ENCODE peak calls at places on chromosome 5, in five cellular contexts. One of them, this sample, is unnamed.

GRCh38 chr5:62115009-62115408 is 191.0 kb upstream of the KIF2A start:
- DNase-seq in PC-3: no peak
- DNase-seq in omental fat pad: no peak
- DNase-seq in fibroblast of mammary gland: no peak
- DNase-seq in NB4: peak; percentile 2
- DNase-seq in this sample: no peak

GRCh38 chr5:109688647-109688998 is 1.1 kb upstream of the MAN2A1 start:
- DNase-seq in NB4: peak; percentile 76
- DNase-seq in fibroblast of mammary gland: peak; percentile 63
- DNase-seq in PC-3: peak; percentile 34
- DNase-seq in omental fat pad: no peak
- DNase-seq in this sample: peak; percentile 78

GRCh38 chr5:17405976-17406876 is 91.8 kb upstream of the TAF11L2 start:
- DNase-seq in NB4: no peak
- DNase-seq in fibroblast of mammary gland: peak; percentile 68
- DNase-seq in PC-3: peak; percentile 51
- DNase-seq in omental fat pad: no peak
- DNase-seq in this sample: no peak

GRCh38 chr5:57012511-57012910 is 60.6 kb upstream of the MIER3 start:
- DNase-seq in fibroblast of mammary gland: no peak
- DNase-seq in PC-3: no peak
- DNase-seq in omental fat pad: no peak
- DNase-seq in NB4: no peak
- DNase-seq in this sample: no peak

GRCh38 chr5:98158440-98158839 is 615.0 kb upstream of the RGMB start:
- DNase-seq in fibroblast of mammary gland: no peak
- DNase-seq in omental fat pad: no peak
- DNase-seq in NB4: no peak
- DNase-seq in PC-3: no peak
- DNase-seq in this sample: no peak

GRCh38 chr5:150399158-150400019 is 13.3 kb downstream of the CD74 start:
- DNase-seq in NB4: no peak
- DNase-seq in fibroblast of mammary gland: no peak
- DNase-seq in omental fat pad: no peak
- DNase-seq in PC-3: no peak
- DNase-seq in this sample: no peak

GRCh38 chr5:72503888-72504491 is 3.2 kb downstream of the ZNF366 start:
- DNase-seq in NB4: peak; percentile 87
- DNase-seq in omental fat pad: no peak
- DNase-seq in PC-3: peak; percentile 79
- DNase-seq in fibroblast of mammary gland: peak; percentile 69
- DNase-seq in this sample: no peak

GRCh38 chr5:134975078-134975715 is 7.5 kb downstream of the CATSPER3 start:
- DNase-seq in PC-3: no peak
- DNase-seq in fibroblast of mammary gland: peak; percentile 48
- DNase-seq in NB4: peak; percentile 15
- DNase-seq in omental fat pad: no peak
- DNase-seq in this sample: no peak

GRCh38 chr5:126544087-126544740 is 50.8 kb downstream of the ALDH7A1 start:
- DNase-seq in fibroblast of mammary gland: peak; percentile 44
- DNase-seq in NB4: peak; percentile 60
- DNase-seq in omental fat pad: no peak
- DNase-seq in PC-3: peak; percentile 44
- DNase-seq in this sample: peak; percentile 61

GRCh38 chr5:24598926-24599325 is 45.9 kb downstream of the CDH10 start:
- DNase-seq in omental fat pad: no peak
- DNase-seq in NB4: no peak
- DNase-seq in fibroblast of mammary gland: no peak
- DNase-seq in PC-3: no peak
- DNase-seq in this sample: no peak

GRCh38 chr5:10655041-10655685 is 91.3 kb downstream of the ANKRD33B start:
- DNase-seq in PC-3: no peak
- DNase-seq in NB4: no peak
- DNase-seq in fibroblast of mammary gland: peak; percentile 28
- DNase-seq in omental fat pad: no peak
- DNase-seq in this sample: no peak

GRCh38 chr5:134503088-134503936 is 22.2 kb upstream of the JADE2 start:
- DNase-seq in PC-3: peak; percentile 96
- DNase-seq in omental fat pad: no peak
- DNase-seq in fibroblast of mammary gland: peak; percentile 99
- DNase-seq in NB4: peak; percentile 98
- DNase-seq in this sample: peak; percentile 65

GRCh38 chr5:55344392-55344992 is 36.7 kb downstream of the MTREX start:
- DNase-seq in fibroblast of mammary gland: peak; percentile 75
- DNase-seq in omental fat pad: peak; percentile 76
- DNase-seq in NB4: peak; percentile 58
- DNase-seq in PC-3: peak; percentile 68
- DNase-seq in this sample: peak; percentile 77

GRCh38 chr5:37837101-37838032 is 2.5 kb downstream of the GDNF start:
- DNase-seq in fibroblast of mammary gland: peak; percentile 78
- DNase-seq in NB4: peak; percentile 63
- DNase-seq in PC-3: peak; percentile 84
- DNase-seq in omental fat pad: peak; percentile 48
- DNase-seq in this sample: peak; percentile 71

GRCh38 chr5:62790348-62790747 is 211.7 kb downstream of the LRRC70 start:
- DNase-seq in PC-3: no peak
- DNase-seq in NB4: no peak
- DNase-seq in omental fat pad: no peak
- DNase-seq in fibroblast of mammary gland: peak; percentile 15
- DNase-seq in this sample: no peak

GRCh38 chr5:148968311-148968710 is 94.6 kb downstream of the SH3TC2 start:
- DNase-seq in omental fat pad: no peak
- DNase-seq in NB4: no peak
- DNase-seq in fibroblast of mammary gland: no peak
- DNase-seq in PC-3: peak; percentile 15
- DNase-seq in this sample: no peak

GRCh38 chr5:149217096-149217801 is 54.4 kb upstream of the AFAP1L1 start:
- DNase-seq in omental fat pad: no peak
- DNase-seq in NB4: no peak
- DNase-seq in PC-3: no peak
- DNase-seq in fibroblast of mammary gland: no peak
- DNase-seq in this sample: no peak

GRCh38 chr5:33781286-33781685 is 110.5 kb downstream of the ADAMTS12 start:
- DNase-seq in fibroblast of mammary gland: peak; percentile 95
- DNase-seq in PC-3: peak; percentile 24
- DNase-seq in omental fat pad: no peak
- DNase-seq in NB4: no peak
- DNase-seq in this sample: no peak

GRCh38 chr5:17256171-17256570 is 38.7 kb downstream of the BASP1 start:
- DNase-seq in PC-3: no peak
- DNase-seq in NB4: no peak
- DNase-seq in omental fat pad: no peak
- DNase-seq in fibroblast of mammary gland: peak; percentile 37
- DNase-seq in this sample: no peak

GRCh38 chr5:119537704-119538103 is 85.4 kb downstream of the HSD17B4 start:
- DNase-seq in PC-3: peak; percentile 84
- DNase-seq in omental fat pad: no peak
- DNase-seq in fibroblast of mammary gland: peak; percentile 9
- DNase-seq in NB4: no peak
- DNase-seq in this sample: no peak

GRCh38 chr5:135333737-135334515 is 65.1 kb downstream of the MACROH2A1 start:
- DNase-seq in omental fat pad: no peak
- DNase-seq in PC-3: no peak
- DNase-seq in NB4: no peak
- DNase-seq in fibroblast of mammary gland: peak; percentile 34
- DNase-seq in this sample: no peak

GRCh38 chr5:176132471-176133288 is 105.5 kb upstream of the SIMC1 start:
- DNase-seq in fibroblast of mammary gland: no peak
- DNase-seq in PC-3: no peak
- DNase-seq in omental fat pad: no peak
- DNase-seq in NB4: no peak
- DNase-seq in this sample: no peak

GRCh38 chr5:150492621-150493020 is 15.3 kb upstream of the NDST1 start:
- DNase-seq in NB4: no peak
- DNase-seq in omental fat pad: no peak
- DNase-seq in fibroblast of mammary gland: peak; percentile 82
- DNase-seq in PC-3: peak; percentile 73
- DNase-seq in this sample: no peak

GRCh38 chr5:148831590-148832565 is 5.5 kb downstream of the ADRB2 start:
- DNase-seq in fibroblast of mammary gland: no peak
- DNase-seq in NB4: peak; percentile 42
- DNase-seq in omental fat pad: no peak
- DNase-seq in PC-3: peak; percentile 60
- DNase-seq in this sample: no peak

GRCh38 chr5:142886211-142886610 is 116.0 kb downstream of the ARHGAP26 start:
- DNase-seq in omental fat pad: no peak
- DNase-seq in PC-3: no peak
- DNase-seq in fibroblast of mammary gland: peak; percentile 49
- DNase-seq in NB4: no peak
- DNase-seq in this sample: no peak

GRCh38 chr5:76999451-76999850 is 30.8 kb upstream of the AGGF1 start:
- DNase-seq in PC-3: peak; percentile 38
- DNase-seq in fibroblast of mammary gland: peak; percentile 80
- DNase-seq in NB4: peak; percentile 62
- DNase-seq in omental fat pad: no peak
- DNase-seq in this sample: no peak

GRCh38 chr5:22109315-22109714 is 743.8 kb downstream of the CDH12 start:
- DNase-seq in NB4: no peak
- DNase-seq in fibroblast of mammary gland: no peak
- DNase-seq in omental fat pad: no peak
- DNase-seq in PC-3: no peak
- DNase-seq in this sample: no peak

GRCh38 chr5:91042856-91043255 is 340.3 kb downstream of the ARRDC3 start:
- DNase-seq in fibroblast of mammary gland: no peak
- DNase-seq in NB4: no peak
- DNase-seq in omental fat pad: no peak
- DNase-seq in PC-3: peak; percentile 48
- DNase-seq in this sample: no peak

GRCh38 chr5:40485021-40485998 is 194.4 kb upstream of the PTGER4 start:
- DNase-seq in NB4: peak; percentile 68
- DNase-seq in fibroblast of mammary gland: peak; percentile 14
- DNase-seq in omental fat pad: no peak
- DNase-seq in PC-3: no peak
- DNase-seq in this sample: no peak

GRCh38 chr5:17359451-17359965 is 138.5 kb upstream of the TAF11L2 start:
- DNase-seq in PC-3: no peak
- DNase-seq in NB4: peak; percentile 17
- DNase-seq in omental fat pad: no peak
- DNase-seq in fibroblast of mammary gland: peak; percentile 91
- DNase-seq in this sample: no peak

GRCh38 chr5:151173711-151174611 is 16.4 kb upstream of the ANXA6 start:
- DNase-seq in NB4: no peak
- DNase-seq in fibroblast of mammary gland: no peak
- DNase-seq in omental fat pad: no peak
- DNase-seq in PC-3: no peak
- DNase-seq in this sample: no peak

GRCh38 chr5:110361501-110361900 is 365.0 kb downstream of the TMEM232 start:
- DNase-seq in fibroblast of mammary gland: peak; percentile 65
- DNase-seq in NB4: no peak
- DNase-seq in omental fat pad: no peak
- DNase-seq in PC-3: peak; percentile 31
- DNase-seq in this sample: no peak

GRCh38 chr5:82641362-82641988 is 363.3 kb upstream of the RPS23 start:
- DNase-seq in fibroblast of mammary gland: peak; percentile 91
- DNase-seq in omental fat pad: peak; percentile 54
- DNase-seq in PC-3: peak; percentile 89
- DNase-seq in NB4: peak; percentile 69
- DNase-seq in this sample: peak; percentile 84

GRCh38 chr5:72065751-72066255 is 41.5 kb upstream of the MAP1B start:
- DNase-seq in PC-3: no peak
- DNase-seq in fibroblast of mammary gland: no peak
- DNase-seq in omental fat pad: no peak
- DNase-seq in NB4: no peak
- DNase-seq in this sample: no peak

GRCh38 chr5:37631939-37632338 is 207.9 kb downstream of the GDNF start:
- DNase-seq in NB4: no peak
- DNase-seq in fibroblast of mammary gland: no peak
- DNase-seq in PC-3: no peak
- DNase-seq in omental fat pad: no peak
- DNase-seq in this sample: no peak

DNA sequence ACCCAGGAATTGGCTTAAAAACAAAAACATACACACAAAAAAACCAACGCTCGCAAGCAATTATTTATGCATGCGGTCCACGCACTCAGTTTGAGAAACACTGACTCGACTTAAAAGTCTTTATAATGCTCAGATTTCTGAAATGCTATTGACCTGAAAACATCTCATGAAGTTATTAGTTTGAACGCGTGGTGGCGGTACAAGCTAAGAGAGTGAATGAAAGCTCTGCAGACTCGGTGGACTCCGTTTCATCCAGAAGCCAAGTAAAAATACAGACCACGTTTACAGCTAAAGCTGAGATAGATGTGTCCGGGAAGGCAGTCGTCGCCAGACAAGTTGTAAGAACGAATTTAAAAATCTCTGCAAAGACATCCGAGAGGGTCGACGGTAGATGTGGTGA is at the start of gene PCDHB6:
- DNase-seq in fibroblast of mammary gland: peak; percentile 6
- DNase-seq in PC-3: no peak
- DNase-seq in omental fat pad: no peak
- DNase-seq in NB4: peak; percentile 26
- DNase-seq in this sample: no peak
- TF ChIP-seq CTCF in fibroblast of mammary gland: peak; percentile 14
- TF ChIP-seq CTCF in PC-3: no peak
- TF ChIP-seq CTCF in omental fat pad: no peak
- TF ChIP-seq CTCF in NB4: peak; percentile 21
- TF ChIP-seq CTCF in this sample: no peak

GRCh38 chr5:26482817-26483375 is 555.5 kb downstream of the CDH9 start:
- DNase-seq in NB4: peak; percentile 64
- DNase-seq in omental fat pad: no peak
- DNase-seq in PC-3: peak; percentile 71
- DNase-seq in fibroblast of mammary gland: peak; percentile 9
- DNase-seq in this sample: no peak
- TF ChIP-seq CTCF in NB4: peak; percentile 77
- TF ChIP-seq CTCF in omental fat pad: no peak
- TF ChIP-seq CTCF in PC-3: peak; percentile 90
- TF ChIP-seq CTCF in fibroblast of mammary gland: peak; percentile 28
- TF ChIP-seq CTCF in this sample: no peak

GRCh38 chr5:172454355-172455086 is at the start of gene SH3PXD2B:
- DNase-seq in omental fat pad: no peak
- DNase-seq in NB4: peak; percentile 72
- DNase-seq in fibroblast of mammary gland: peak; percentile 74
- DNase-seq in PC-3: peak; percentile 54
- DNase-seq in this sample: peak; percentile 72

GRCh38 chr5:172452398-172453205 is 1.7 kb downstream of the SH3PXD2B start:
- DNase-seq in omental fat pad: no peak
- DNase-seq in PC-3: peak; percentile 22
- DNase-seq in fibroblast of mammary gland: peak; percentile 74
- DNase-seq in NB4: no peak
- DNase-seq in this sample: no peak

GRCh38 chr5:172451771-172452197 is 2.5 kb downstream of the SH3PXD2B start:
- DNase-seq in fibroblast of mammary gland: peak; percentile 98
- DNase-seq in NB4: peak; percentile 35
- DNase-seq in omental fat pad: no peak
- DNase-seq in PC-3: peak; percentile 91
- DNase-seq in this sample: no peak

GRCh38 chr5:172453986-172454354 is 355 bp downstream of the SH3PXD2B start:
- DNase-seq in fibroblast of mammary gland: no peak
- DNase-seq in omental fat pad: no peak
- DNase-seq in NB4: no peak
- DNase-seq in PC-3: no peak
- DNase-seq in this sample: peak; percentile 50

GRCh38 chr5:172453206-172453985 is 929 bp downstream of the SH3PXD2B start:
- DNase-seq in omental fat pad: no peak
- DNase-seq in PC-3: no peak
- DNase-seq in fibroblast of mammary gland: peak; percentile 66
- DNase-seq in NB4: peak; percentile 39
- DNase-seq in this sample: peak; percentile 55
- TF ChIP-seq CTCF in omental fat pad: no peak
- TF ChIP-seq CTCF in PC-3: peak; percentile 13
- TF ChIP-seq CTCF in fibroblast of mammary gland: peak; percentile 56
- TF ChIP-seq CTCF in NB4: peak; percentile 17
- TF ChIP-seq CTCF in this sample: peak; percentile 30

GRCh38 chr5:179908528-179908927 is 831 bp upstream of the TBC1D9B start:
- DNase-seq in NB4: no peak
- DNase-seq in PC-3: no peak
- DNase-seq in omental fat pad: no peak
- DNase-seq in fibroblast of mammary gland: no peak
- DNase-seq in this sample: no peak
- TF ChIP-seq CTCF in NB4: peak; percentile 15
- TF ChIP-seq CTCF in PC-3: peak; percentile 23
- TF ChIP-seq CTCF in omental fat pad: no peak
- TF ChIP-seq CTCF in fibroblast of mammary gland: peak; percentile 15
- TF ChIP-seq CTCF in this sample: no peak

This sample was measured in colonic mucosa.